ENCODE peak calls at places on chromosomes 1 and 21, in five cellular contexts. J, D, G, O and N are unnamed samples.

GRCh38 chr1:151309851-151310323 is 17.3 kb downstream of the PI4KB start:
- DNase-seq in J (no peak), D (no peak), G (no peak), O (no peak), N (no peak)

GRCh38 chr1:192573499-192573898 is 2.1 kb upstream of the RGS1 start:
- DNase-seq in J (no peak), D (no peak), G (no peak), O (no peak), N (no peak)

GRCh38 chr1:15358565-15359133 is 51.0 kb upstream of the EFHD2 start:
- DNase-seq in J (no peak), D (no peak), G (no peak), O (no peak), N (no peak)

GRCh38 chr1:223363057-223363855 is 720 bp downstream of the SUSD4 start:
- DNase-seq in J (no peak), D (no peak), G (no peak), O (peak; percentile 16), N (no peak)

GRCh38 chr1:203937678-203938330 is 76.4 kb downstream of the SNRPE start:
- DNase-seq in J (no peak), D (no peak), G (no peak), O (no peak), N (peak; percentile 82)

GRCh38 chr1:8421721-8422120 is 103.8 kb downstream of the SLC45A1 start:
- DNase-seq in J (peak; percentile 30), D (no peak), G (no peak), O (no peak), N (no peak)

GRCh38 chr1:205936846-205937707 is 6.2 kb downstream of the SLC26A9 start:
- DNase-seq in J (no peak), D (no peak), G (no peak), O (no peak), N (no peak)

GRCh38 chr1:10602936-10603335 is 128.2 kb downstream of the PEX14 start:
- DNase-seq in J (no peak), D (no peak), G (no peak), O (no peak), N (no peak)

GRCh38 chr1:1535298-1535988 is 5.0 kb downstream of the TMEM240 start:
- DNase-seq in J (no peak), D (no peak), G (no peak), O (no peak), N (no peak)

GRCh38 chr1:3357526-3358297 is 96.8 kb upstream of the ARHGEF16 start:
- DNase-seq in J (no peak), D (no peak), G (no peak), O (no peak), N (no peak)

GRCh38 chr1:236394905-236395779 is 1.1 kb downstream of the EDARADD start:
- DNase-seq in J (no peak), D (no peak), G (no peak), O (peak; percentile 55), N (no peak)

GRCh38 chr1:162218975-162219374 is 149.5 kb downstream of the NOS1AP start:
- DNase-seq in J (no peak), D (no peak), G (no peak), O (no peak), N (no peak)

GRCh38 chr1:183804916-183805734 is at the start of gene RGL1:
- DNase-seq in J (peak; percentile 73), D (peak; percentile 13), G (no peak), O (peak; percentile 58), N (no peak)

GRCh38 chr1:63487336-63488065 is 35.5 kb downstream of the ITGB3BP start:
- DNase-seq in J (no peak), D (no peak), G (no peak), O (no peak), N (no peak)

GRCh38 chr21:39141502-39141901 is 41.7 kb downstream of the PSMG1 start:
- DNase-seq in J (no peak), D (no peak), G (no peak), O (no peak), N (no peak)

GRCh38 chr1:2523891-2524609 is 2.3 kb downstream of the PANK4 start:
- DNase-seq in J (no peak), D (no peak), G (no peak), O (no peak), N (no peak)

GRCh38 chr1:94165843-94166242 is 44.9 kb upstream of the ABCA4 start:
- DNase-seq in J (no peak), D (no peak), G (no peak), O (no peak), N (no peak)

GRCh38 chr21:29342394-29342957 is 43.8 kb downstream of the BACH1 start:
- DNase-seq in J (peak; percentile 15), D (no peak), G (peak; percentile 77), O (peak; percentile 50), N (no peak)

GRCh38 chr1:119926553-119926952 is 30.2 kb upstream of the ADAM30 start:
- DNase-seq in J (no peak), D (no peak), G (no peak), O (no peak), N (no peak)

GRCh38 chr1:221418346-221418745 is 323.5 kb downstream of the DUSP10 start:
- DNase-seq in J (no peak), D (no peak), G (no peak), O (no peak), N (no peak)

GRCh38 chr1:203186091-203186445 is 436 bp downstream of the CHI3L1 start:
- DNase-seq in J (no peak), D (no peak), G (no peak), O (no peak), N (no peak)

GRCh38 chr1:26278835-26279597 is 870 bp upstream of the SH3BGRL3 start:
- DNase-seq in J (peak; percentile 36), D (peak; percentile 62), G (no peak), O (no peak), N (peak; percentile 79)

GRCh38 chr1:14945132-14946010 is 208.2 kb upstream of the TMEM51 start:
- DNase-seq in J (no peak), D (no peak), G (peak; percentile 76), O (no peak), N (no peak)

GRCh38 chr1:150295476-150295875 is 1.8 kb downstream of the MRPS21 start:
- DNase-seq in J (no peak), D (no peak), G (no peak), O (no peak), N (no peak)

GRCh38 chr21:42153746-42154145 is 65.2 kb upstream of the ABCG1 start:
- DNase-seq in J (no peak), D (no peak), G (no peak), O (no peak), N (no peak)

GRCh38 chr21:41446571-41446970 is 20.5 kb downstream of the MX1 start:
- DNase-seq in J (no peak), D (no peak), G (no peak), O (no peak), N (no peak)

GRCh38 chr1:75672528-75673393 is 51.7 kb upstream of the ACADM start:
- DNase-seq in J (no peak), D (no peak), G (peak; percentile 20), O (no peak), N (no peak)

GRCh38 chr1:53145942-53146708 is 3.7 kb upstream of the SLC1A7 start:
- DNase-seq in J (no peak), D (no peak), G (peak; percentile 95), O (no peak), N (no peak)